ENCODE peak calls at places on chromosomes 5 and 9, in six cellular contexts. Q is K562, L is A549, Z is tibial nerve, H is sigmoid colon, A is HepG2. S is an unnamed sample.

GRCh38 chr9:105151686-105151995 is 92.8 kb upstream of the SLC44A1 start:
- DNase-seq in Q (no peak), H (no peak), A (no peak), Z (no peak), L (no peak), S (no peak)

GRCh38 chr9:127161081-127161621 is 38.7 kb upstream of the ANGPTL2 start:
- DNase-seq in Z (no peak), A (no peak), L (no peak), H (peak; percentile 53), Q (no peak), S (no peak)

GRCh38 chr5:76477576-76477975 is 74.5 kb downstream of the IQGAP2 start:
- DNase-seq in H (no peak), A (no peak), L (no peak), Q (no peak), Z (no peak), S (no peak)

GRCh38 chr5:5139358-5140050 is 626 bp upstream of the ADAMTS16 start:
- DNase-seq in Q (no peak), L (no peak), A (no peak), Z (no peak), H (no peak), S (no peak)

GRCh38 chr5:145801195-145801594 is 33.9 kb downstream of the PRELID2 start:
- DNase-seq in A (no peak), Q (no peak), H (no peak), Z (no peak), L (no peak), S (no peak)

GRCh38 chr5:68817696-68818695 is 275.8 kb upstream of the SLC30A5 start:
- DNase-seq in Q (no peak), A (no peak), Z (no peak), H (no peak), L (no peak), S (no peak)

GRCh38 chr5:145056805-145057204 is 778.3 kb downstream of the PRELID2 start:
- DNase-seq in L (no peak), Z (no peak), H (no peak), A (no peak), Q (no peak), S (no peak)

GRCh38 chr5:92552206-92553160 is 1028.5 kb downstream of the NR2F1-AS1 start:
- DNase-seq in Z (no peak), Q (no peak), H (no peak), A (peak; percentile 57), L (peak; percentile 44), S (no peak)

GRCh38 chr9:135732569-135733257 is 30.7 kb downstream of the KCNT1 start:
- DNase-seq in L (no peak), A (no peak), Q (no peak), Z (no peak), H (no peak), S (no peak)
- TF ChIP-seq EP300 in L (no peak), A (no peak), Q (no peak), Z (no peak), H (no peak), S (no peak)

DNA sequence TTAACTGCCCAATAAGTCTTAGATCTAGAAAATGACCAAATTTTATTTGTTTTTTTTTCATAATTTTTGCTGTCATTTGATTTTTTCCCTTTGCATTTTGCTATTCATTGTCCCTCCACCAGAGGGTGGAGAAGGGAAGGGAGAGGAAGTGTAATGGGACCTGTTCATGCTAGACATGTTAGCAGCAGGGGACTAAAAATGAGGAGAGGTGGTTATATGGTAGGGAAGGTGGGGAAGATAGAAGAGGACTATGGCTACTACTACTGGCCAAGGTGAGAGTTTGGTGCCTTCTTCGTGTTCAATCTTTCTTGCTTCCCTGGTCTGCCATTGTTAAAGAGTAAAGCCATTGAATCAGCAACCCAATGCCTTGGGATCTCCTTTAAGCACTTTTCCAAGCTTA is 6.4 kb downstream of the GRIA1 start:
- DNase-seq in L (no peak), A (no peak), H (no peak), Q (peak; percentile 13), Z (no peak), S (no peak)
- TF ChIP-seq CTCF in L (peak; percentile 55), A (peak; percentile 46), H (no peak), Q (peak; percentile 60), Z (peak; percentile 58), S (peak; percentile 31)

GRCh38 chr9:110257097-110257955 is 1.0 kb upstream of the TXN start:
- DNase-seq in A (peak; percentile 27), L (no peak), Q (no peak), H (no peak), Z (peak; percentile 8), S (peak; percentile 40)
- TF ChIP-seq POLR2A in A (no peak), L (peak; percentile 35), Q (no peak), H (no peak), Z (no peak), S (no peak)

GRCh38 chr5:147080391-147080790 is 154.4 kb upstream of the STK32A start:
- DNase-seq in H (no peak), L (no peak), Z (no peak), A (no peak), Q (no peak), S (no peak)

GRCh38 chr5:147072591-147072990 is 162.2 kb upstream of the STK32A start:
- DNase-seq in Q (no peak), L (no peak), Z (no peak), A (no peak), H (no peak), S (no peak)

GRCh38 chr5:147073098-147073497 is 161.7 kb upstream of the STK32A start:
- DNase-seq in H (no peak), L (no peak), Q (no peak), A (no peak), Z (no peak), S (no peak)

GRCh38 chr5:147075187-147075586 is 159.6 kb upstream of the STK32A start:
- DNase-seq in A (no peak), Q (no peak), H (no peak), Z (no peak), L (no peak), S (no peak)
- TF ChIP-seq EP300 in A (no peak), Q (no peak), H (no peak), Z (no peak), L (no peak), S (no peak)

GRCh38 chr5:172641359-172642045 is 439 bp downstream of the NEURL1B start:
- DNase-seq in A (no peak), H (peak; percentile 74), Q (no peak), Z (no peak), L (peak; percentile 38), S (no peak)

GRCh38 chr5:172640822-172641358 is at the start of gene NEURL1B:
- DNase-seq in L (peak; percentile 86), A (peak; percentile 29), H (peak; percentile 93), Z (peak; percentile 55), Q (peak; percentile 99), S (peak; percentile 87)

GRCh38 chr5:172642926-172643325 is 1.9 kb downstream of the NEURL1B start:
- DNase-seq in L (no peak), H (no peak), Z (no peak), Q (no peak), A (no peak), S (no peak)

GRCh38 chr5:172642511-172642910 is 1.4 kb downstream of the NEURL1B start:
- DNase-seq in H (no peak), L (no peak), A (no peak), Z (no peak), Q (no peak), S (no peak)

GRCh38 chr5:172642046-172642409 is 965 bp downstream of the NEURL1B start:
- DNase-seq in A (no peak), Q (no peak), L (no peak), H (no peak), Z (no peak), S (no peak)
- TF ChIP-seq CTCF in A (no peak), Q (no peak), L (no peak), H (no peak), Z (no peak), S (no peak)

GRCh38 chr9:121399126-121399882 is 29.3 kb upstream of the STOM start:
- DNase-seq in L (no peak), H (no peak), A (no peak), Z (no peak), Q (no peak), S (no peak)

GRCh38 chr9:121405899-121406298 is 35.8 kb upstream of the STOM start:
- DNase-seq in A (no peak), H (no peak), Q (no peak), L (no peak), Z (no peak), S (no peak)

GRCh38 chr9:121399883-121400607 is 30.0 kb upstream of the STOM start:
- DNase-seq in A (peak; percentile 69), Z (peak; percentile 28), Q (peak; percentile 49), L (peak; percentile 40), H (no peak), S (no peak)

DNA sequence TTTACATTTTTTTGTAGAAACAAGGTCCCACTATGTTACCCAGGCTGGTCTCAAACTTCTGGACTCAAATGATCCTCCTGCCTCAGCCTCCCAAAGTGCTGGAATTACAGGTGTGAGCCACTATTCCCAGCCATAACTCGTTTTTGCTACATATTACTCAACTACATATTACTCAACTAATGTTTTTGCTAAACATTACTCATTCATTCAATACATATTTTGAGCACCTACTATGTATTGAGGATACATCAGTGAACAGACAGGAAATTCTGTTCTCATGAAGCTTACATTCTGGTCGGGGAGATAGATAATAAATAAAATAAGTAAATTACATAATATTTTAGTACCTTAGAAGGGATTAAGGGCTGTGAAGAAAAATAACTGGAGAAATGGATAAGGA is 34.9 kb upstream of the STOM start:
- DNase-seq in A (no peak), Q (no peak), Z (no peak), H (no peak), L (no peak), S (no peak)
- TF ChIP-seq POLR2A in A (no peak), Q (no peak), Z (no peak), H (no peak), L (no peak), S (no peak)

DNA sequence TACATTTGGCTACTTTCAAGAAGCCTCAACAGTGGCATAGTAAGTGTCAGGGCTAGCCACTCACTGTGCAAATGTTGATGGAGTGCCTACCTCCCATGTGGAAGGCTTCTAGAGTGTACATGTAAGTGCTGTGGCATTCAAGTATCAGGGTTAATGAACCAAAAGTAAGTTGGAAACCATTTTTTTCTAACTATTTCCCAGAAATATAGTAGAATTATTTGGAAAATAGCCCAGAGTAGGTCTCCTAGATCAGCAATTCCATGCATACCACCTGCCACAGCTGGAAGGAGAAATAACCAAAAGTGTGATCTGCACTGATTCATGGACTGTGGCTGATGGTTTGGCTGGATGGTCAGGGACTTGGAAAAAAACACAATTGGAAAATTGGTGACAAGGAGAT is 53.3 kb downstream of the FOXD1 start:
- DNase-seq in Z (no peak), Q (no peak), L (no peak), A (no peak), H (no peak), S (no peak)
- TF ChIP-seq EP300 in Z (no peak), Q (no peak), L (no peak), A (no peak), H (no peak), S (no peak)

GRCh38 chr9:108884701-108885100 is 22.6 kb downstream of the ACTL7A start:
- DNase-seq in L (no peak), Q (no peak), A (no peak), Z (no peak), H (no peak), S (no peak)

GRCh38 chr9:108885643-108886348 is 23.7 kb downstream of the ACTL7A start:
- DNase-seq in L (peak; percentile 52), H (no peak), Q (peak; percentile 52), Z (no peak), A (peak; percentile 100), S (peak; percentile 28)

GRCh38 chr9:108894225-108894997 is 32.3 kb downstream of the ACTL7A start:
- DNase-seq in H (no peak), Q (no peak), L (no peak), A (peak; percentile 98), Z (no peak), S (no peak)

GRCh38 chr9:108889649-108890067 is 27.6 kb downstream of the ACTL7A start:
- DNase-seq in Q (no peak), L (no peak), A (peak; percentile 80), Z (no peak), H (no peak), S (no peak)
- TF ChIP-seq CTCF in Q (peak; percentile 65), L (peak; percentile 35), A (peak; percentile 76), Z (no peak), H (no peak), S (no peak)

S was measured in transverse colon.